ENCODE peak calls at places on chromosomes 7 and 10, in four cellular contexts. V is left ventricle myocardium inferior, W is AG04449, U is GM12865. A is an unnamed sample.

GRCh38 chr10:86303626-86304025 is 63.0 kb downstream of the GRID1 start:
- DNase-seq in V (no peak), W (no peak), U (no peak), A (no peak)

GRCh38 chr10:131730771-131731497 is 169.9 kb upstream of the PPP2R2D start:
- DNase-seq in V (no peak), W (no peak), U (no peak), A (no peak)

GRCh38 chr7:147605326-147605725 is 985.2 kb upstream of the C7orf33 start:
- DNase-seq in V (no peak), W (no peak), U (no peak), A (no peak)

GRCh38 chr7:114969096-114969495 is 47.2 kb downstream of the MDFIC start:
- DNase-seq in V (no peak), W (no peak), U (no peak), A (no peak)

GRCh38 chr7:107932851-107933250 is 41.9 kb downstream of the DLD start:
- DNase-seq in V (no peak), W (no peak), U (no peak), A (no peak)

GRCh38 chr10:131546086-131546810 is 234.7 kb upstream of the TCERG1L start:
- DNase-seq in V (no peak), W (no peak), U (no peak), A (no peak)

GRCh38 chr7:47427046-47427643 is 154.8 kb downstream of the TNS3 start:
- DNase-seq in V (no peak), W (no peak), U (no peak), A (no peak)

GRCh38 chr7:90563286-90563685 is 32.8 kb upstream of the CDK14 start:
- DNase-seq in V (no peak), W (no peak), U (no peak), A (no peak)

GRCh38 chr7:36747251-36747968 is 23.1 kb upstream of the AOAH start:
- DNase-seq in V (no peak), W (peak; percentile 7), U (no peak), A (peak; percentile 98)

GRCh38 chr7:157022681-157023588 is 12.5 kb upstream of the MNX1 start:
- DNase-seq in V (no peak), W (no peak), U (no peak), A (no peak)

GRCh38 chr7:87510430-87510875 is 35.0 kb upstream of the ABCB4 start:
- DNase-seq in V (no peak), W (no peak), U (no peak), A (no peak)

GRCh38 chr10:76287856-76288255 is 856.4 kb downstream of the LRMDA start:
- DNase-seq in V (no peak), W (no peak), U (no peak), A (no peak)

GRCh38 chr10:60138026-60138425 is 231.7 kb upstream of the CCDC6 start:
- DNase-seq in V (no peak), W (no peak), U (no peak), A (no peak)

GRCh38 chr7:65304175-65304574 is 69.5 kb upstream of the ZNF92 start:
- DNase-seq in V (no peak), W (no peak), U (no peak), A (no peak)

GRCh38 chr10:109978481-109978880 is 29.3 kb upstream of the ADD3 start:
- DNase-seq in V (no peak), W (no peak), U (peak; percentile 59), A (no peak)

GRCh38 chr10:77036993-77037734 is 600.4 kb downstream of the KCNMA1 start:
- DNase-seq in V (no peak), W (no peak), U (peak; percentile 41), A (peak; percentile 2)

GRCh38 chr10:11810313-11810766 is 12.8 kb upstream of the PROSER2 start:
- DNase-seq in V (no peak), W (no peak), U (no peak), A (no peak)

GRCh38 chr10:103757531-103758293 is 97.7 kb downstream of the SH3PXD2A start:
- DNase-seq in V (peak; percentile 55), W (peak; percentile 51), U (no peak), A (no peak)

GRCh38 chr10:74921744-74922143 is 95.3 kb downstream of the KAT6B start:
- DNase-seq in V (no peak), W (no peak), U (no peak), A (no peak)

GRCh38 chr7:100568936-100569844 is 4.5 kb downstream of the SAP25 start:
- DNase-seq in V (no peak), W (no peak), U (peak; percentile 79), A (no peak)

GRCh38 chr10:103105462-103105861 is 87.6 kb downstream of the NT5C2 start:
- DNase-seq in V (no peak), W (no peak), U (no peak), A (no peak)

GRCh38 chr10:1380075-1380793 is 324.0 kb downstream of the WDR37 start:
- DNase-seq in V (no peak), W (no peak), U (no peak), A (no peak)

GRCh38 chr7:16395121-16395520 is 26.2 kb downstream of the CRPPA start:
- DNase-seq in V (no peak), W (no peak), U (no peak), A (no peak)

GRCh38 chr10:35056686-35057085 is 33.5 kb downstream of the CUL2 start:
- DNase-seq in V (no peak), W (no peak), U (no peak), A (no peak)

GRCh38 chr7:133829336-133829897 is 297.7 kb upstream of the LRGUK start:
- DNase-seq in V (no peak), W (no peak), U (no peak), A (peak; percentile 82)

GRCh38 chr7:128867842-128868623 is 5.4 kb downstream of the ATP6V1F start:
- DNase-seq in V (no peak), W (no peak), U (no peak), A (no peak)

GRCh38 chr7:65338346-65338745 is 35.3 kb upstream of the ZNF92 start:
- DNase-seq in V (no peak), W (no peak), U (peak; percentile 45), A (no peak)

GRCh38 chr7:70693300-70693689 is 438.6 kb upstream of the GALNT17 start:
- DNase-seq in V (no peak), W (no peak), U (no peak), A (peak; percentile 59)

DNA sequence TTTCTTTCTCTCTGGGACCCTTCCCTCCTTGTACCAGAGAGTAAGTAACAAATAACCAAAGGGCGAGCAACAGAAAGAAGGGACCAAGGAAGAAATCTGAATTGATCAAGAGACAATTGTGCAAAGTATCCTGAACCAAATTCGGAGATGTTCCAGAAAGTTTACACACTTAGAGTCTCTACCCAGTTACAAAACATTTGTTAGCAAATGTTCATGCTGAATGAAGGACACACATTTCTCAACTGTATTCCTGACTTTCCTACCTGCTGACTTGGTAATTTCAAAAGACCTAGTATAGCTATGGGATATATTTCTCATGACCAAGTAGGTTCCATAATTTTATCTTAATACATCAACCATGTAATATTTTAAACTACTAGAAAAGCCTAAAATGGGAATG is 37.4 kb downstream of the LYZL1 start:
- DNase-seq in V (no peak), W (no peak), U (no peak), A (no peak)
- H3K4me3 ChIP-seq in V (no peak overlapping the region), W (no peak overlapping the region), U (no peak overlapping the region), A (no peak overlapping the region)

DNA sequence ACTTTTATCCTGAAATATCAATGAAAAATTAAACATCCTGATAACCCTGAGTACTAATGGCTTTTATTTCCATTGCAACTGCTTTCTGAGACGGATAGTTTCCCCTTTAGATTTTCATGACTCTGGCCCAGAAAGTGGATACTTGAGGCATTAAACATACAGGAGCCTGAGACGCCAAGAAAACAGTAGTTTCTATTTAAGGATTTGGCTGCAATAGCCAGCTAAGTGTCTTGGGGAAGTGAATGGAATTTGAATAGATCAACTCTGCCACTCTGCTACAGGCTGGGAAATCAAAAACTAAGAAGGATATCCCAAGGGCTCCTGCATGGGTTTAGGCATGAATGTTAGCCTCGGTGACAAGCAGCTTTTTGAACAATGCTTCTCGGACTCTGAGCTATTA is 24.7 kb upstream of the GPAM start:
- DNase-seq in V (no peak), W (peak; percentile 55), U (no peak), A (no peak)
- TF ChIP-seq CTCF in V (no peak), W (no peak), U (no peak), A (no peak)

DNA sequence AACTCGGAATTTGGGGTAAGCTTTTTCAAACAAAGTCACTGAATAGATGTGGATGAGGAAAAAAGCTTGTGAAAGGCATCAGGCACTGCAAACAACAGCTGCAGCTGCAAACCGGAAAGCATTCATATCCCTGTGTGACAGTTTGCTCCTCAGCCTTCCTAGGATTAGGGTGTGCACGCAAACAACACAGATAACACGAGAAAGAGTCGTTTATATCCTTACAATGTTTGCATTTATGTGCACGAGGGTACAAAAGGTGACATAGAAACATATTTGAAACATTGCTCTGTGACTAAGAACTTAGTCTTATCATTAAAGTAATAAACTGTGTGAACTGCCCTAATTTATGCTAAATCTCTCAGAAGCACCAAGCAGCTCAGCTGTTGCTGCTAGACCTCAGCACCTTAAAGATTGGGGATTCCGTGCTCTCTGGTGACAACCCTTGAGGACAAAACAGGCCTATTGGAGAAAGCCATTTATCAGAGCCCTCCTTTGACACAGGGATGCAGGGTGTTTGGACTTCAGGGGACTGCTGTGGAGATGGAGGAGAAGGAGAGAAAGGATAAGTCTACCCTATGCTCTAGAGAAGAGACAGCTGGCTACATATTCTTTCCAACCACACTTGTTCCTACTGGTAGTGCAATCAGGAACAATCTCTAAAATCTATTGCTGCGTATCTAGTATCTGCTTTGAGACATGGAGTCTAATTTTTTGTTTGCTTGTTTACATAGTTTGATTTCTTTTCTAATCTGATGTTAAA is 176.2 kb downstream of the GNAT3 start:
- DNase-seq in V (no peak), W (no peak), U (no peak), A (no peak)
- H3K4me3 ChIP-seq in V (no peak overlapping the region), W (no peak overlapping the region), U (no peak overlapping the region), A (no peak overlapping the region)

GRCh38 chr10:95176101-95176500 is 17.9 kb upstream of the ACSM6 start:
- DNase-seq in V (no peak), W (no peak), U (no peak), A (no peak)
- TF ChIP-seq CTCF in V (no peak), W (no peak), U (no peak), A (peak; percentile 69)

DNA sequence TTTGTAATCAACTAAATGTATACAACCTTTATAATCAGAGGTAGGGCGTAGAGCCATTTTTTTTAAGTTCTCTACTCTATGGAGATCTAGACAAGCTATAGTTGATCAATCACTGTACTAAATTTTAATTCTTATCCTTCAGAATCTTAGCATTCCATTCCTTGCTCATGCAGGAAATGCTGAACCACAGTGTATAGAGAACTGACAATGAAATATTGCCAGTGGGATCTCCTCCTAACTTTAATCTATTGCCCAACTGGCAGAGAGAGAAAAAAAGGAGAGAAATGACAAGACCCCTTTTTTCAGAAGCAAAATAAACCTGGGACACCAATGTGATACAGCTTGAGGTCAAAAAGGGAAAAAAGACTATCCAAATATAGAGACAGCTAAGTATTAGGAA is 26.4 kb upstream of the PPP3CB start:
- DNase-seq in V (no peak), W (no peak), U (no peak), A (no peak)
- H3K4me3 ChIP-seq in V (no peak overlapping the region), W (no peak overlapping the region), U (no peak overlapping the region), A (no peak overlapping the region)

DNA sequence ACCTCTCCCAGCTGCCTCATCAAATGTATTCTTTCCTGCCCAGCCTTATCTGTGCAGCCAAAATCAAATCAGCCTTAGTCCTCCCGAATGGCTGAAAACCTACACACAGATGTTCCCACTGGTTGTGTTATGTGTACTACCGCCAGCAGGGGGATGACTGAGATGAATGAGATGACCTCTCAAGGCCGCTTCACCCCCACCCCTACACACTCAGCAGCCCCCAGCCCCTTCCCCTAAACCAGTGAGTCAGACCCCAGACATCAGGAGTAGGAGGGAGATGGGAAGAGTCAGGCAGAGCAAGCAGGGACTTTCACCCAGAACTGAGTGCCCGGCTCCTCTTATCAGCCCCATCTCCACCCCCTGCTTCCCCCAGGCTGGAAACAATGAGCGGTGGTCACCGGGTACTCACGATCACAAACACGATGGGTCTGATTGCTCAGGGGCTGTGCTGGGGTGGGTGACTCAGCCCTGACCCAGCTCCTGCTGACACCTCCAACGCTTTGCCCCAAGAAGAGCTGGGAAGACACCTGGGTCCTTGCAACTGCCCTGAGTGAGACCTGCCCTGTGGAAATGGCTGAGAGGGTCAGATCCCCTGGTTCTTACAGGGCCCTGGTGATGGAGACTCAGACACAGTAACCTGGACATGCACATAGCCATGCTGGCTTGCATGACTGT is 6.6 kb upstream of the C10orf105 start:
- DNase-seq in V (no peak), W (no peak), U (peak; percentile 59), A (no peak)
- TF ChIP-seq CTCF in V (peak; percentile 42), W (peak; percentile 36), U (peak; percentile 50), A (peak; percentile 46)